ENCODE peak calls at places on chromosomes 6 and 20, in seven cellular contexts. J is HCT116, A is SK-N-SH, I is HepG2, F is K562, D is H1, L is GM12878. T is an unnamed sample.

GRCh38 chr6:26327450-26328264 is 37.3 kb upstream of the BTN3A2 start:
- DNase-seq in J (peak; percentile 89), A (peak; percentile 21), I (peak; percentile 88), F (peak; percentile 91), D (no peak), L (no peak), T (peak; percentile 35)

GRCh38 chr6:128519132-128519930 is 1.1 kb downstream of the PTPRK start:
- DNase-seq in J (no peak), A (peak; percentile 17), I (peak; percentile 87), F (no peak), D (no peak), L (no peak), T (no peak)

GRCh38 chr6:167699141-167700036 is 127.3 kb upstream of the AFDN start:
- DNase-seq in J (no peak), A (no peak), I (no peak), F (no peak), D (no peak), L (peak; percentile 27), T (no peak)

GRCh38 chr6:134309227-134309626 is 8.7 kb downstream of the SGK1 start:
- DNase-seq in J (no peak), A (no peak), I (no peak), F (no peak), D (no peak), L (no peak), T (no peak)

GRCh38 chr6:156729248-156729647 is 47.9 kb upstream of the ARID1B start:
- DNase-seq in J (peak; percentile 26), A (no peak), I (no peak), F (no peak), D (no peak), L (peak; percentile 36), T (no peak)

GRCh38 chr6:32112436-32112980 is 3.4 kb upstream of the TNXB start:
- DNase-seq in J (no peak), A (no peak), I (no peak), F (no peak), D (no peak), L (no peak), T (no peak)

GRCh38 chr20:17834804-17835203 is 133.8 kb downstream of the SNX5 start:
- DNase-seq in J (no peak), A (no peak), I (no peak), F (no peak), D (no peak), L (no peak), T (no peak)

GRCh38 chr20:18738055-18738454 is 75.5 kb upstream of the SCP2D1 start:
- DNase-seq in J (no peak), A (no peak), I (no peak), F (peak; percentile 61), D (no peak), L (no peak), T (no peak)

GRCh38 chr6:33577106-33577535 is 3.0 kb downstream of the BAK1 start:
- DNase-seq in J (no peak), A (no peak), I (no peak), F (no peak), D (no peak), L (no peak), T (no peak)

GRCh38 chr6:90477366-90477765 is 109.5 kb downstream of the MAP3K7 start:
- DNase-seq in J (no peak), A (no peak), I (no peak), F (no peak), D (no peak), L (no peak), T (no peak)

GRCh38 chr20:61861858-61862257 is 203.8 kb downstream of the TAF4 start:
- DNase-seq in J (no peak), A (no peak), I (no peak), F (no peak), D (no peak), L (no peak), T (no peak)

GRCh38 chr6:166596741-166597507 is 10.4 kb upstream of the RAMACL start:
- DNase-seq in J (no peak), A (no peak), I (no peak), F (no peak), D (no peak), L (no peak), T (no peak)

GRCh38 chr6:159761135-159761872 is 541 bp upstream of the ACAT2 start:
- DNase-seq in J (no peak), A (peak; percentile 36), I (peak; percentile 14), F (peak; percentile 52), D (no peak), L (no peak), T (no peak)

GRCh38 chr20:48787861-48788375 is 39.9 kb downstream of the PREX1 start:
- DNase-seq in J (no peak), A (no peak), I (peak; percentile 17), F (peak; percentile 28), D (no peak), L (no peak), T (no peak)

GRCh38 chr6:154578004-154578559 is 67.6 kb upstream of the CNKSR3 start:
- DNase-seq in J (no peak), A (no peak), I (no peak), F (no peak), D (no peak), L (no peak), T (no peak)

GRCh38 chr6:83954371-83954770 is 79.2 kb upstream of the MRAP2 start:
- DNase-seq in J (no peak), A (no peak), I (peak; percentile 7), F (no peak), D (no peak), L (no peak), T (no peak)

GRCh38 chr6:28159029-28159607 is 17.4 kb downstream of the ZKSCAN8 start:
- DNase-seq in J (no peak), A (no peak), I (no peak), F (no peak), D (no peak), L (no peak), T (no peak)

DNA sequence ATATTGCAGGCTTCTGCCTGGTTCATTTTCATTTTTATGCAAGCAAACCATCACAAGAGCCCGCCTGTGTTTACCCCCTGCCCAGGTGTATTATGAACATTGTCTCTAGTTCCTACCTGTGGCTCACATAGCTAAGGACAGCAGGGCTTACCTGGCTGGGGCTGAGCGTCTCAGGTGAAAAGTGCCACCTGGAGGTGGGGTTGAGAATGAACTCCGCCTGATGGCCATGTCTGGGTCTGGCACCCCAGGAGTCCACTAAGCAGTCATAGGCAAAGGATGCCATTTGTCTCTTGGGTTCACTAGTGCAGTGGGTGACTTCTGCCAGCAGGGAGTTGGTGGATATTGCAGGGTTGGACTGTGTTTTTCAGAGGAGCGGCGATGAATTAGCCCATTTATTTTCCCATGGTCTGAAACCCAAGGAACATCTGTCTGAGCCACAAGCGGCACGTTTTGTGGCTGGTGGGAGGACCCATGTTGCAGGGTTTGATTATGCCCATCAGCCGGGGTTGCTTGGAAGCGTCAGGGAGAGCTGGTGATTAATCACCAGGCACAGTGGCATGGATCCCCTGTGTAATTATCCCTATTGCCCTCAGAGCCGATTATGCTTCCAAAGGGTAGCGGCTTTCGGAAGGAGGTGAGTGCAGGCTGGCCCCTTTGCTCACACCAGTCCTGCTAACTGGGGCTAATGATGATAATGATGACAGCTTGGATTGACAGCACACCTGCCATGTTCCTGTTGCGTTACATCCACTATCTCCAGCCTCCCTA is 92.2 kb downstream of the CDH26 start:
- DNase-seq in J (peak; percentile 26), A (no peak), I (peak; percentile 18), F (peak; percentile 4), D (peak; percentile 38), L (no peak), T (peak; percentile 83)
- TF ChIP-seq JUND in J (no peak), A (no peak), I (no peak), F (no peak), D (no peak), L (no peak), T (no peak)

DNA sequence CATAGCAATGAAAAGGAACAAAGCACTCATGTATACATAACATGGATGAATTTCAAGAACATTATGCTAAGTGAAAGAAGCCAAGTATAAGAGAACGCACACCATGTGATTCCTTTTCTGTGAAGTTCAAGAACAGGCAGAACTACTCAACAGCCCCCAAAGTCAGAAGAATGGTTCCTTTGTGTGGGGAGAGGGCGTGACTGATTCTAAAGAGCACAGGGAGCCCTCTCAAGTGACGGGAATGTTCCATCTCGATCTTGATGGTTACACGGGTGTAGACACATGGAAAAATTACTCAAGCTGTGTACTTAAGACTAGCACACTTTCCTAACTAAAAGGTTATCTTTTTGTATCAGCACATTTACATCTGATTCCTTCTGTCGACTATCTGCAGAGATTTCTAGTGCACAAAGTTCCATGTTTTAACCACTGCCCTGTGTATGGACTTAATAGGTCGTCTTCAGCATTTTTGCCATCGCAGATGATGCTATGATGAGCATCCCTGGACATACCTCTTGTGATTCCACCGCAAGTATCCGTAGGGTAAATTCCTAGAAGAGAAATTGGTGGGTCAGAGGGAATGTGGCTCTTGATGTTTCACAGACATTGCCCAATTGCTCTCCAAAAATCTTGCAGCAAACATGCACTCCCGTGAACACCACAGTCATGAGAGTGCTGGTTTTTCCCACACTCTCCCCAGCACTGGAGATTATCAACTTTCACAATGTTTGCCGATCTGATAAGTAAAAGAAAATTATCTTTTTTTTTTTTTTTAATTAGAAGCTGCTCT is 279.3 kb downstream of the BMP7 start:
- DNase-seq in J (no peak), A (no peak), I (no peak), F (no peak), D (no peak), L (no peak), T (no peak)
- TF ChIP-seq JUND in J (no peak), A (no peak), I (no peak), F (no peak), D (no peak), L (no peak), T (no peak)

GRCh38 chr20:57397004-57397692 is 6.0 kb downstream of the RBM38 start:
- DNase-seq in J (no peak), A (no peak), I (no peak), F (no peak), D (no peak), L (no peak), T (no peak)

GRCh38 chr20:57397693-57398108 is 6.5 kb downstream of the RBM38 start:
- DNase-seq in J (no peak), A (no peak), I (no peak), F (no peak), D (no peak), L (no peak), T (no peak)

GRCh38 chr20:57395111-57395959 is 4.1 kb downstream of the RBM38 start:
- DNase-seq in J (no peak), A (no peak), I (no peak), F (no peak), D (no peak), L (no peak), T (no peak)

GRCh38 chr20:57396212-57396611 is 5.0 kb downstream of the RBM38 start:
- DNase-seq in J (no peak), A (no peak), I (no peak), F (no peak), D (no peak), L (no peak), T (no peak)

GRCh38 chr20:57396638-57397003 is 5.4 kb downstream of the RBM38 start:
- DNase-seq in J (no peak), A (no peak), I (no peak), F (no peak), D (no peak), L (no peak), T (no peak)
- TF ChIP-seq JUND in J (no peak), A (no peak), I (no peak), F (no peak), D (no peak), L (no peak), T (no peak)

DNA sequence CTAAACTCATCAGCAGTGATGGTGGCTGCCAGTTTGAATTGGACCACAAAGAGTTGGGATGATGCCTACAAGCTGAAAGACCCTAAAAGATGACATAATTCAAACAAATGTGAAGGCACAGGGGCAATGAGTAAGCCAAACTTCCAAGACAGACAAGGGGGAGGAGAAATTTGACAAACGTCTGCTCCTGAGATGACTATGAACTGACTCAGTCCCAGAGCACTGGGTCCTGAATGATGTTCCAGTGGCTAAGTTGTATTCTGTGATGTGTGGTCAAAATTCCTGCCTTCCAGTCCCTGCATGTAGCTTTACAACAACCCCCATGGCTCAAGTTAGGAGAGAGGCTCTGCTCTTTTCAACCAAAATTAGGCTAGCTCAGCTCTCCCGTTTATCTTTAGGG is 86.1 kb upstream of the SIRPA start:
- DNase-seq in J (no peak), A (no peak), I (peak; percentile 32), F (no peak), D (no peak), L (no peak), T (no peak)
- TF ChIP-seq JUND in J (no peak), A (peak; percentile 82), I (no peak), F (no peak), D (no peak), L (no peak), T (no peak)